ENCODE peak calls at places on chromosomes 6 and 20, in four cellular contexts. One of them, this sample, is unnamed.

GRCh38 chr20:60010689-60011417 is 52.6 kb downstream of the CDH26 start:
- DNase-seq in fibroblast of gingiva: no peak
- DNase-seq in activated CD8-positive, alpha-beta memory T cell treated with anti-CD3 and anti-CD28 coated beads, Interleukin-2, amount 10 ng/mL, durations not matched to agents 7 days and 5 days: no peak
- DNase-seq in activated T-helper 1 cell treated with Interleukin-2 at 50 U/mL for 16 hours: no peak
- DNase-seq in this sample: no peak

GRCh38 chr6:146650799-146651481 is 52.2 kb downstream of the ADGB start:
- DNase-seq in fibroblast of gingiva: peak; percentile 6
- DNase-seq in activated CD8-positive, alpha-beta memory T cell treated with anti-CD3 and anti-CD28 coated beads, Interleukin-2, amount 10 ng/mL, durations not matched to agents 7 days and 5 days: no peak
- DNase-seq in activated T-helper 1 cell treated with Interleukin-2 at 50 U/mL for 16 hours: no peak
- DNase-seq in this sample: no peak

GRCh38 chr6:63549076-63549475 is 23.2 kb upstream of the LOC128125822 start:
- DNase-seq in fibroblast of gingiva: no peak
- DNase-seq in activated CD8-positive, alpha-beta memory T cell treated with anti-CD3 and anti-CD28 coated beads, Interleukin-2, amount 10 ng/mL, durations not matched to agents 7 days and 5 days: no peak
- DNase-seq in activated T-helper 1 cell treated with Interleukin-2 at 50 U/mL for 16 hours: no peak
- DNase-seq in this sample: no peak

GRCh38 chr20:25447671-25448070 is 40.2 kb downstream of the GINS1 start:
- DNase-seq in fibroblast of gingiva: no peak
- DNase-seq in activated CD8-positive, alpha-beta memory T cell treated with anti-CD3 and anti-CD28 coated beads, Interleukin-2, amount 10 ng/mL, durations not matched to agents 7 days and 5 days: no peak
- DNase-seq in activated T-helper 1 cell treated with Interleukin-2 at 50 U/mL for 16 hours: no peak
- DNase-seq in this sample: no peak

GRCh38 chr6:157148391-157149323 is 174.7 kb downstream of the TMEM242 start:
- DNase-seq in fibroblast of gingiva: peak; percentile 97
- DNase-seq in activated CD8-positive, alpha-beta memory T cell treated with anti-CD3 and anti-CD28 coated beads, Interleukin-2, amount 10 ng/mL, durations not matched to agents 7 days and 5 days: no peak
- DNase-seq in activated T-helper 1 cell treated with Interleukin-2 at 50 U/mL for 16 hours: no peak
- DNase-seq in this sample: no peak

GRCh38 chr6:79420054-79420453 is 117.2 kb downstream of the LCA5 start:
- DNase-seq in fibroblast of gingiva: no peak
- DNase-seq in activated CD8-positive, alpha-beta memory T cell treated with anti-CD3 and anti-CD28 coated beads, Interleukin-2, amount 10 ng/mL, durations not matched to agents 7 days and 5 days: no peak
- DNase-seq in activated T-helper 1 cell treated with Interleukin-2 at 50 U/mL for 16 hours: no peak
- DNase-seq in this sample: no peak

GRCh38 chr20:48722737-48723191 is 105.0 kb downstream of the PREX1 start:
- DNase-seq in fibroblast of gingiva: peak; percentile 96
- DNase-seq in activated CD8-positive, alpha-beta memory T cell treated with anti-CD3 and anti-CD28 coated beads, Interleukin-2, amount 10 ng/mL, durations not matched to agents 7 days and 5 days: peak; percentile 52
- DNase-seq in activated T-helper 1 cell treated with Interleukin-2 at 50 U/mL for 16 hours: no peak
- DNase-seq in this sample: no peak

GRCh38 chr6:2209226-2209809 is 36.1 kb downstream of the GMDS start:
- DNase-seq in fibroblast of gingiva: no peak
- DNase-seq in activated CD8-positive, alpha-beta memory T cell treated with anti-CD3 and anti-CD28 coated beads, Interleukin-2, amount 10 ng/mL, durations not matched to agents 7 days and 5 days: peak; percentile 59
- DNase-seq in activated T-helper 1 cell treated with Interleukin-2 at 50 U/mL for 16 hours: no peak
- DNase-seq in this sample: no peak

GRCh38 chr20:31562241-31562640 is 42.8 kb upstream of the ID1 start:
- DNase-seq in fibroblast of gingiva: no peak
- DNase-seq in activated CD8-positive, alpha-beta memory T cell treated with anti-CD3 and anti-CD28 coated beads, Interleukin-2, amount 10 ng/mL, durations not matched to agents 7 days and 5 days: no peak
- DNase-seq in activated T-helper 1 cell treated with Interleukin-2 at 50 U/mL for 16 hours: no peak
- DNase-seq in this sample: no peak

This sample was measured in AML-193.